ENCODE peak calls at places on chromosomes 16 and 17, in four cellular contexts. R is HEK293T, A is GM12878, S is K562. W is an unnamed sample.

GRCh38 chr16:90040152-90041023 is 21.1 kb upstream of the DBNDD1 start:
- DNase-seq in R (no peak), A (no peak), S (no peak), W (no peak)

GRCh38 chr17:14882131-14882530 is 383.0 kb downstream of the PMP22 start:
- DNase-seq in R (no peak), A (no peak), S (no peak), W (no peak)

GRCh38 chr16:54284319-54284930 is 2.2 kb downstream of the IRX3 start:
- DNase-seq in R (no peak), A (no peak), S (no peak), W (no peak)

GRCh38 chr17:333626-334396 is 18.8 kb downstream of the RPH3AL start:
- DNase-seq in R (peak), A (no peak), S (peak), W (no peak)

GRCh38 chr16:51888534-51888933 is 658.4 kb downstream of the TOX3 start:
- DNase-seq in R (no peak), A (no peak), S (no peak), W (no peak)

GRCh38 chr16:67667817-67668494 is 1.3 kb downstream of the C16orf86 start:
- DNase-seq in R (peak), A (peak), S (peak), W (peak)

GRCh38 chr17:17322516-17323510 is 19.6 kb downstream of the NT5M start:
- DNase-seq in R (peak), A (no peak), S (no peak), W (no peak)

GRCh38 chr16:4767872-4768548 is 1.0 kb upstream of the ZNF500 start:
- DNase-seq in R (no peak), A (peak), S (no peak), W (no peak)

GRCh38 chr16:68412061-68412460 is 36.2 kb downstream of the SMPD3 start:
- DNase-seq in R (no peak), A (no peak), S (no peak), W (no peak)

GRCh38 chr16:89409161-89409711 is 81.1 kb downstream of the ANKRD11 start:
- DNase-seq in R (no peak), A (no peak), S (no peak), W (no peak)

GRCh38 chr17:32654351-32654750 is 167.6 kb downstream of the CDK5R1 start:
- DNase-seq in R (no peak), A (no peak), S (no peak), W (no peak)

GRCh38 chr17:82490512-82491195 is 28.9 kb upstream of the FOXK2 start:
- DNase-seq in R (no peak), A (no peak), S (no peak), W (no peak)

GRCh38 chr17:29390856-29391631 is 881 bp downstream of the TAOK1 start:
- DNase-seq in R (peak), A (no peak), S (peak), W (peak)

GRCh38 chr16:49855822-49856740 is at the start of gene ZNF423:
- DNase-seq in R (no peak), A (no peak), S (no peak), W (no peak)

GRCh38 chr16:4316103-4316731 is 350 bp downstream of the GLIS2 start:
- DNase-seq in R (peak), A (no peak), S (peak), W (no peak)

GRCh38 chr16:86157616-86158247 is 258.8 kb downstream of the IRF8 start:
- DNase-seq in R (no peak), A (no peak), S (no peak), W (no peak)

GRCh38 chr17:46273541-46274236 is 21.2 kb upstream of the LRRC37A start:
- DNase-seq in R (no peak), A (no peak), S (no peak), W (no peak)

GRCh38 chr16:48895142-48895541 is 285.2 kb upstream of the N4BP1 start:
- DNase-seq in R (no peak), A (no peak), S (no peak), W (no peak)

GRCh38 chr17:19744922-19745757 is 3.0 kb downstream of the ALDH3A1 start:
- DNase-seq in R (peak), A (no peak), S (peak), W (no peak)

GRCh38 chr17:40615295-40615988 is 32.2 kb downstream of the SMARCE1 start:
- DNase-seq in R (peak), A (peak), S (peak), W (peak)

GRCh38 chr17:75511610-75512575 is 3.4 kb downstream of the CASKIN2 start:
- DNase-seq in R (no peak), A (no peak), S (peak), W (peak)

GRCh38 chr16:89365044-89365467 is 125.3 kb downstream of the ANKRD11 start:
- DNase-seq in R (no peak), A (no peak), S (no peak), W (no peak)

GRCh38 chr17:38449364-38449763 is 21.1 kb downstream of the ARHGAP23 start:
- DNase-seq in R (no peak), A (no peak), S (no peak), W (peak)

GRCh38 chr16:12020007-12020406 is 43.5 kb downstream of the SNX29 start:
- DNase-seq in R (no peak), A (no peak), S (no peak), W (no peak)

GRCh38 chr16:82955836-82956348 is 329.1 kb downstream of the CDH13 start:
- DNase-seq in R (no peak), A (no peak), S (no peak), W (no peak)

GRCh38 chr16:50259334-50260205 is 6.8 kb upstream of the ADCY7 start:
- DNase-seq in R (no peak), A (no peak), S (no peak), W (no peak)

GRCh38 chr17:18966831-18967624 is 15.1 kb downstream of the SLC5A10 start:
- DNase-seq in R (no peak), A (no peak), S (no peak), W (no peak)

GRCh38 chr17:40316571-40317344 is 7.8 kb downstream of the RARA start:
- DNase-seq in R (peak), A (no peak), S (no peak), W (peak)

GRCh38 chr16:64983983-64984382 is 137.9 kb downstream of the CDH11 start:
- DNase-seq in R (peak), A (no peak), S (peak), W (peak)

GRCh38 chr16:57614546-57615343 is 13.7 kb upstream of the ADGRG1 start:
- DNase-seq in R (no peak), A (no peak), S (no peak), W (no peak)

GRCh38 chr17:62704381-62704971 is 77.0 kb downstream of the MRC2 start:
- DNase-seq in R (no peak), A (no peak), S (no peak), W (no peak)

GRCh38 chr16:84484579-84485254 is 19.7 kb downstream of the MEAK7 start:
- DNase-seq in R (peak), A (no peak), S (peak), W (peak)

GRCh38 chr16:48492131-48492530 is 106.9 kb upstream of the SIAH1 start:
- DNase-seq in R (no peak), A (no peak), S (no peak), W (no peak)

GRCh38 chr17:15384142-15384803 is 42.9 kb upstream of the TEKT3 start:
- DNase-seq in R (no peak), A (no peak), S (no peak), W (no peak)

GRCh38 chr16:90019543-90020259 is 445 bp upstream of the DBNDD1 start:
- DNase-seq in R (peak), A (no peak), S (peak), W (peak)

GRCh38 chr17:79933863-79934652 is 94.8 kb upstream of the CBX4 start:
- DNase-seq in R (no peak), A (no peak), S (no peak), W (no peak)

GRCh38 chr17:40497704-40498103 is 3.7 kb downstream of the TNS4 start:
- DNase-seq in R (no peak), A (no peak), S (no peak), W (no peak)

GRCh38 chr17:59097876-59098275 is 8.8 kb downstream of the TRIM37 start:
- DNase-seq in R (no peak), A (no peak), S (no peak), W (no peak)

GRCh38 chr17:64461788-64462187 is 12.9 kb downstream of the MILR1 start:
- DNase-seq in R (no peak), A (no peak), S (no peak), W (no peak)

DNA sequence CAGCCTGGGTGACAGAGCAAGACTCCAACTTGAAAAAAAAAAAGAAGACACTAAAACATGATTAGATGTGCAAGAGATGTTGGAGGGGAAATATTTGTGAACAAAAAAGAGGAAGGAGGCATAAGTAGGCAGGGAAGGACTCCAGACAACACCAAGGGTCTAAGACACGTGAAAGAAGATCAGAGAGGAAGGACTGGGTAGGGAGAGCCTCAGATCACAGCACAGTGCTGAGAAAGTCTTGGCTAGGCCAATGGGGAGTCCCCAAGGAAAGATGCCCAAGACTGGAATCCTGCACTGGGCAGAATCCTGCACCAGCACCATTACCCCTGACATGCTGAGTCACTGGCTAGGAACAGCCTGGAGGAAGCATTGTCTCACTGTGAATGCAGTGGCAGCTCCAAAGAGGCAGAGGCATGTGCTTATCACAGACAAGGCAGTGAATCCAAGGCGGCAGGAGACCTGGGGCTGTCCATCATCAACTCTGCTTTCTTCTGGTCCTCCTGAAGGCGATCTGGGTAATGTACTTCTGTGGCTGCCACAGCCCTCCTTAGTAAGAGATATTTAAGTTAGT is 19.2 kb downstream of the CLEC19A start:
- DNase-seq in R (no peak), A (no peak), S (no peak), W (no peak)
- TF ChIP-seq FOXK2 in R (no peak), A (no peak), S (no peak), W (no peak)

DNA sequence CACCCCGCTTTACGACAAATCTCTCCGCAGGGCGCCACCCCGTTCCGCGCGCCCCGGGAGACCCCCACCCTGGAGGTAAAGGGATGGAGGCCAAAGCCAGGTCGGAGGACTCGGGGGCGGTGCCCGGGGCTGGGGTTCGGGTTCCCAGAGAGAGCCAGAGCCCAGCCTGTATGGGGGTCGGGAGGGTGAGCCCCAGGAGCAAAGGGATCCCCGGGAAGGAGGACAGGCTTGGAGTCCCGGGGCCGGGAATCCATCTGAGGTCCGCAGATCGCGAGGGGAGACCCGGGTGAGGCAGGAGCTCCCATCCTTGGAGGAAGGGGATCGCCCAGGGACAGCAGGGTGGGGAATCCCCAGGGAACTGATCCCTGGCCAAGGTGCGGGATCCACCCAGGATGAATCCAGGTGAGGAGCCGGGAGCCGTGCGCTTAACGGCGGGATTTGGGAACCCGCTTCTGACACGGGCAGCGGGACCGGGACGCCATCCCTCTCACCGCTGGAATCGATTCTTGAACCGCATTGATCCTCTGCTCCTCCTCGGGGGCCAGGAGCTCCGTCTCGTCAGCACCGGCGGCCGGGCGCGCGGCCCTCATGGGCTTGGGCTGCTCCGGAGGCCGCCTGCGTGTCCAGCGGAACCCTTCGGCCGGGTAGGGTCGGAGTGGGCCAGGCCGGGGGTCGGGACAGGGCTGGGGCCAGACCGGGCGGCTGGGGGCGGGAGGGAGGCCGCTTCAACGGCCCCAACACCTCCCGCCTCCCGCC is at the start of gene MMD:
- DNase-seq in R (no peak), A (no peak), S (peak), W (no peak)
- TF ChIP-seq FOXK2 in R (no peak), A (no peak), S (no peak), W (no peak)

GRCh38 chr17:21027031-21027430 is 15.8 kb downstream of the USP22 start:
- DNase-seq in R (no peak), A (no peak), S (no peak), W (no peak)
- TF ChIP-seq FOXK2 in R (no peak), A (no peak), S (no peak), W (no peak)

GRCh38 chr17:81398855-81399451 is 3.7 kb downstream of the BAHCC1 start:
- DNase-seq in R (no peak), A (no peak), S (peak), W (no peak)
- TF ChIP-seq FOXK2 in R (no peak), A (no peak), S (no peak), W (no peak)

GRCh38 chr17:50111687-50112655 is 16.8 kb downstream of the PDK2 start:
- DNase-seq in R (no peak), A (no peak), S (no peak), W (peak)
- TF ChIP-seq FOXK2 in R (no peak), A (no peak), S (no peak), W (no peak)

DNA sequence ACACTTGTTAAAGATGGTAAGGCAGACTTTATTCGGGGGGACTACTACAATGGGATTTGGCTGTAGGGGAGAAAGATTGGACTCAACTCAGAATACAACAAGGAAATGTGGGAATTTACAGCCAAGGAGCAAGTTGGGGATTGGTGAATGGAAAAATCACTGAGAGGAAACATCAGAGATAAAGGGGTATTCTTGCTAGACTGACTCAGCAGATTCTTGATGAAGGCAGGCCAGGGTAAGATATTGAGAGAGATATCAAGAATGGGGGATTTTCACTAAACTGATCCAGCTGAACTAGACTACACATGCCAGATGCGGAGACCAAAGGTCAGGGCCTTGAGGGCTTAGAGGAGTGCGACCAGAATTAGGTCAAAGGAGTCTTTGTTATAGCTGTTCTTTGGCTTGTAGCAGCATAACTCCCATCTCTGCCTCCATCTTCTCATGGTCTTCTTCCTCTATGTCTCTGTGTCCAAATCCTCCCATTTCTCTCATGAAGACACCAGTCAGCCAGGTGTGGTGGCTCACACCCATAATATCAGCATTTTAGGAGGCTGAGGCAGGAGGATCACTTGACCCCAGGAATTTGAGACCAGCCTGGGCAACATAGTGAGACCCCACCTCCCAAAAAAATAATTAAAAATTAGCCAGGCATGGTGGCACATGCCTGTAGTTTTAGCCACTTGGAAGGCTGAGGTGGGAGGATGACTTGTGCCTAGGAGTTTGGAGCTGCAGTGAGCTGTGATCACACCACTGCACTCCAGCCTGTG is 17.3 kb downstream of the CHD9NB start:
- DNase-seq in R (no peak), A (no peak), S (no peak), W (peak)
- TF ChIP-seq FOXK2 in R (no peak), A (no peak), S (no peak), W (no peak)

DNA sequence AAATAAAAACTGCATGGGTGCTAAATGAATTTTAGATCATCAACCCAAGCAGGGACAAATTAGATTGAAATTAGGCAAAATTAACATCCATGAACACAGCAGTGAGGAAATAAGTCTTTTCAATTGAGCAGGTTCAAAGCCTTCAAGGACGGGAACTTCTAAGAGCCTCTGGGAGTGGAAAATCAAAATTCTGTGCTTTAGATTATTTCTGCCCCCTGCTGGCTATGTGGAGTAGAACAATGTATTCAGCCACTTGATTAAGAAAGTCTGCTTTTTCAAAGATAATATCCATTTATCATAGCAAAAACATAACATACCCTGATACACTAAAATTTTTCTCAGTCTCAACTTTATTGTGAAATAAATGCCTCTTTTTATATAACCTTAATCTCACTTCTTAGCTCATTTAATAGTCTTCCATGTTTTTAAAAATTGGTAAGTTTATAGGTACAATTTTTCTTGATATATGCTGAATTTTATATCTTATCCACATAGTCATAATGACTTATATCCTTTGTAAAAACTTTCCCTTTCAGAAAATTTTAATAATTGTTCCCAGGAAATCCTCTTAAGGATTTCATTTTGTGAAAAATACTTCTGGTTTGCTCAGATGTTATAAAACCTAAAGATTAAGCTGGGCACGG is 28.1 kb upstream of the NOL11 start:
- DNase-seq in R (peak), A (peak), S (peak), W (peak)
- TF ChIP-seq FOXK2 in R (no peak), A (no peak), S (no peak), W (no peak)

GRCh38 chr17:78329263-78330059 is 30.4 kb downstream of the SOCS3 start:
- DNase-seq in R (no peak), A (no peak), S (no peak), W (no peak)
- TF ChIP-seq FOXK2 in R (no peak), A (no peak), S (no peak), W (no peak)